ENCODE peak calls at places on chromosomes 11 and 22, in four cellular contexts. G is NCI-H2171 treated with DMSO at 0.1 percent for 48 hours; V is stimulated activated CD8-positive, alpha-beta memory T cell treated with anti-CD3 and anti-CD28 coated beads, Interleukin-4, amount 100 ng/mL, for 1 hour; A is Right ventricle myocardium superior. M is an unnamed sample.

GRCh38 chr11:107859459-107860239 is 1.1 kb upstream of the SLC35F2 start:
- DNase-seq in G (peak), V (no peak), A (peak), M (peak)

GRCh38 chr11:67668191-67668551 is 6.3 kb downstream of the ALDH3B2 start:
- DNase-seq in G (no peak), V (no peak), A (no peak), M (no peak)

GRCh38 chr22:37843746-37844089 is 416 bp downstream of the ANKRD54 start:
- DNase-seq in G (peak), V (peak), A (peak), M (peak)

GRCh38 chr22:45997077-45997774 is 20.3 kb upstream of the WNT7B start:
- DNase-seq in G (no peak), V (no peak), A (peak), M (peak)

GRCh38 chr11:30016588-30017363 is at the start of gene KCNA4:
- DNase-seq in G (peak), V (no peak), A (peak), M (peak)

GRCh38 chr22:39449708-39450107 is 7.1 kb upstream of the MGAT3 start:
- DNase-seq in G (no peak), V (no peak), A (no peak), M (no peak)

GRCh38 chr22:42316988-42317387 is 46.5 kb upstream of the TCF20 start:
- DNase-seq in G (no peak), V (peak), A (peak), M (no peak)

GRCh38 chr11:71358963-71359567 is 89.1 kb downstream of the DHCR7 start:
- DNase-seq in G (no peak), V (no peak), A (no peak), M (no peak)

GRCh38 chr11:93196816-93197382 is 892 bp downstream of the SLC36A4 start:
- DNase-seq in G (peak), V (no peak), A (no peak), M (peak)

GRCh38 chr22:48957311-48957986 is 870.2 kb downstream of the BRD1 start:
- DNase-seq in G (no peak), V (no peak), A (no peak), M (no peak)

GRCh38 chr11:94746721-94747120 is 21.4 kb upstream of the AMOTL1 start:
- DNase-seq in G (no peak), V (no peak), A (no peak), M (no peak)

GRCh38 chr11:66854231-66854661 is 2.6 kb upstream of the LRFN4 start:
- DNase-seq in G (no peak), V (no peak), A (no peak), M (no peak)

GRCh38 chr11:122676638-122677037 is 21.1 kb downstream of the UBASH3B start:
- DNase-seq in G (no peak), V (no peak), A (no peak), M (no peak)

GRCh38 chr22:41254230-41254629 is 13.5 kb upstream of the CHADL start:
- DNase-seq in G (no peak), V (no peak), A (no peak), M (no peak)

GRCh38 chr22:36365020-36365411 is 22.8 kb downstream of the MYH9 start:
- DNase-seq in G (no peak), V (peak), A (no peak), M (no peak)

GRCh38 chr11:125451400-125452124 is 44.5 kb downstream of the FEZ1 start:
- DNase-seq in G (peak), V (no peak), A (peak), M (peak)

GRCh38 chr11:69013009-69013951 is at the start of gene MRGPRF:
- DNase-seq in G (peak), V (no peak), A (peak), M (peak)

GRCh38 chr11:69173925-69174591 is 18.3 kb downstream of the SMIM38 start:
- DNase-seq in G (no peak), V (no peak), A (no peak), M (no peak)

GRCh38 chr11:35794850-35795249 is 132.3 kb downstream of the TRIM44 start:
- DNase-seq in G (no peak), V (no peak), A (no peak), M (no peak)

GRCh38 chr11:130029137-130029536 is 26.5 kb upstream of the PRDM10 start:
- DNase-seq in G (no peak), V (no peak), A (no peak), M (no peak)

GRCh38 chr22:42269407-42270177 is 861 bp downstream of the TCF20 start:
- DNase-seq in G (peak), V (peak), A (peak), M (peak)

GRCh38 chr22:49261616-49262015 is 566.1 kb downstream of the BRD1 start:
- DNase-seq in G (no peak), V (no peak), A (no peak), M (no peak)